ENCODE peak calls at places on chromosome 10, in seven cellular contexts. M is right lobe of liver, B is astrocyte of the cerebellum, R is fibroblast of mammary gland, T is PC-3, J is mammary epithelial cell, E is foreskin fibroblast. C is an unnamed sample.

GRCh38 chr10:28532223-28532508 is 752 bp upstream of the WAC start:
- DNase-seq in M (no peak), B (peak), R (peak), T (peak), J (no peak), E (peak), C (no peak)

GRCh38 chr10:32413513-32413912 is 32.4 kb upstream of the CCDC7 start:
- DNase-seq in M (no peak), B (peak), R (peak), T (peak), J (peak), E (peak), C (peak)

GRCh38 chr10:96913910-96914309 is 81.8 kb downstream of the LCOR start:
- DNase-seq in M (no peak), B (no peak), R (no peak), T (no peak), J (no peak), E (no peak), C (no peak)

GRCh38 chr10:8615118-8615517 is 560.6 kb downstream of the GATA3 start:
- DNase-seq in M (no peak), B (no peak), R (no peak), T (no peak), J (no peak), E (no peak), C (no peak)

GRCh38 chr10:3542185-3542611 is 242.8 kb downstream of the KLF6 start:
- DNase-seq in M (no peak), B (peak), R (peak), T (peak), J (peak), E (peak), C (peak)

GRCh38 chr10:123043409-123043925 is 34.7 kb downstream of the ACADSB start:
- DNase-seq in M (no peak), B (peak), R (peak), T (peak), J (peak), E (peak), C (peak)

GRCh38 chr10:11489591-11489990 is 121.9 kb downstream of the USP6NL start:
- DNase-seq in M (no peak), B (no peak), R (no peak), T (no peak), J (no peak), E (peak), C (no peak)

GRCh38 chr10:88389456-88389855 is 193.7 kb downstream of the RNLS start:
- DNase-seq in M (no peak), B (peak), R (peak), T (no peak), J (peak), E (peak), C (no peak)

GRCh38 chr10:13816195-13816926 is 229.6 kb downstream of the PRPF18 start:
- DNase-seq in M (peak), B (peak), R (peak), T (no peak), J (peak), E (peak), C (no peak)

GRCh38 chr10:113665806-113666354 is 2.0 kb upstream of the NRAP start:
- DNase-seq in M (no peak), B (peak), R (peak), T (peak), J (peak), E (peak), C (peak)

GRCh38 chr10:90751107-90751997 is 106.5 kb downstream of the HTR7 start:
- DNase-seq in M (no peak), B (peak), R (peak), T (peak), J (peak), E (peak), C (no peak)

GRCh38 chr10:99276848-99277486 is 41.3 kb upstream of the HPSE2 start:
- DNase-seq in M (no peak), B (no peak), R (peak), T (peak), J (no peak), E (peak), C (no peak)

GRCh38 chr10:120927352-120927751 is 76.2 kb downstream of the WDR11 start:
- DNase-seq in M (no peak), B (no peak), R (no peak), T (no peak), J (no peak), E (no peak), C (no peak)

GRCh38 chr10:62046522-62047239 is 145.2 kb downstream of the ARID5B start:
- DNase-seq in M (no peak), B (no peak), R (peak), T (peak), J (peak), E (no peak), C (peak)

GRCh38 chr10:43076876-43077420 is at the start of gene RET:
- DNase-seq in M (no peak), B (no peak), R (no peak), T (no peak), J (peak), E (peak), C (no peak)

GRCh38 chr10:119742988-119743646 is 17.3 kb downstream of the INPP5F start:
- DNase-seq in M (no peak), B (no peak), R (peak), T (no peak), J (no peak), E (peak), C (no peak)

GRCh38 chr10:21293518-21294356 is 231.7 kb downstream of the SKIDA1 start:
- DNase-seq in M (no peak), B (no peak), R (no peak), T (no peak), J (no peak), E (peak), C (no peak)

GRCh38 chr10:109504401-109504800 is 418.9 kb downstream of the XPNPEP1 start:
- DNase-seq in M (no peak), B (no peak), R (no peak), T (peak), J (no peak), E (no peak), C (no peak)

GRCh38 chr10:124384591-124385190 is 34.0 kb downstream of the OAT start:
- DNase-seq in M (no peak), B (no peak), R (no peak), T (no peak), J (no peak), E (no peak), C (no peak)

GRCh38 chr10:102267748-102268147 is 22.4 kb downstream of the GBF1 start:
- DNase-seq in M (no peak), B (no peak), R (peak), T (peak), J (peak), E (peak), C (no peak)

GRCh38 chr10:44786451-44786850 is 124.7 kb upstream of the TMEM72 start:
- DNase-seq in M (no peak), B (peak), R (peak), T (no peak), J (no peak), E (peak), C (peak)

GRCh38 chr10:110556993-110557601 is 10.4 kb upstream of the SMC3 start:
- DNase-seq in M (no peak), B (no peak), R (peak), T (peak), J (no peak), E (peak), C (no peak)

GRCh38 chr10:12262278-12262981 is 66.4 kb downstream of the CDC123 start:
- DNase-seq in M (no peak), B (no peak), R (no peak), T (peak), J (peak), E (no peak), C (no peak)

GRCh38 chr10:32793033-32793432 is 165.0 kb downstream of the ITGB1 start:
- DNase-seq in M (no peak), B (no peak), R (no peak), T (no peak), J (peak), E (peak), C (no peak)

GRCh38 chr10:125964558-125964957 is 68.2 kb downstream of the FANK1 start:
- DNase-seq in M (no peak), B (no peak), R (no peak), T (no peak), J (no peak), E (no peak), C (no peak)

GRCh38 chr10:106919798-106920382 is 244.6 kb downstream of the SORCS1 start:
- DNase-seq in M (no peak), B (no peak), R (no peak), T (no peak), J (no peak), E (no peak), C (no peak)

GRCh38 chr10:12063483-12063818 is 5.3 kb upstream of the DHTKD1 start:
- DNase-seq in M (no peak), B (no peak), R (no peak), T (no peak), J (no peak), E (no peak), C (no peak)

GRCh38 chr10:77220150-77220549 is 417.5 kb downstream of the KCNMA1 start:
- DNase-seq in M (no peak), B (no peak), R (no peak), T (no peak), J (no peak), E (no peak), C (no peak)

GRCh38 chr10:90871761-90872647 is at the start of gene RPP30:
- DNase-seq in M (peak), B (peak), R (peak), T (peak), J (peak), E (peak), C (peak)

GRCh38 chr10:51804861-51805260 is 105.5 kb upstream of the CSTF2T start:
- DNase-seq in M (no peak), B (no peak), R (peak), T (peak), J (peak), E (peak), C (peak)

GRCh38 chr10:65735382-65735781 is 1190.5 kb upstream of the LRRTM3 start:
- DNase-seq in M (no peak), B (no peak), R (no peak), T (no peak), J (no peak), E (no peak), C (no peak)

GRCh38 chr10:100715445-100716385 is 29.7 kb upstream of the PAX2 start:
- DNase-seq in M (no peak), B (no peak), R (no peak), T (no peak), J (no peak), E (no peak), C (no peak)

GRCh38 chr10:35336921-35337741 is 822 bp downstream of the CCNY start:
- DNase-seq in M (peak), B (no peak), R (peak), T (peak), J (peak), E (peak), C (no peak)

GRCh38 chr10:105681051-105681450 is 1040.0 kb downstream of the SORCS3 start:
- DNase-seq in M (no peak), B (no peak), R (no peak), T (peak), J (peak), E (peak), C (no peak)

GRCh38 chr10:105675333-105675732 is 1034.2 kb downstream of the SORCS3 start:
- DNase-seq in M (no peak), B (no peak), R (no peak), T (no peak), J (no peak), E (no peak), C (no peak)

GRCh38 chr10:105682911-105683310 is 1041.8 kb downstream of the SORCS3 start:
- DNase-seq in M (no peak), B (no peak), R (no peak), T (no peak), J (no peak), E (no peak), C (no peak)

DNA sequence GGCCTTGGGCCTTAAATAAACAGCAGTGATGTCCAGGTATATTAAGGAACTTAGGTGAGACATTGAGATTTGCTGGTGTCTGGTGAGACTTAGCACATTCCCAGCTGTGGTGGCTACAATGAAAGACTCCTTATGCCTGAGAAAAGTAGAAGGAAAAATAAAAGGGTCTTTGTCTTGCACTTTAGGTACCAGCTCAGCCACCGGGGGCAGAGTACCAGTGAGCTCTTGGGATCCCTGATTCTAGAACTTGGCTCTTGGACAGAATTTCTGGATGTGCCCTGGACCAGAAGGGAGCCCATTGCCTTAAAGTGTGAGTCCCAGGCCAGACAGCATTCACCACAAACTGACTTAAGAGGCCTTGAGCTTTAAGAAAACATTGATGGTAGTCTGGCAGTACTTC is 1038.7 kb downstream of the SORCS3 start:
- DNase-seq in M (no peak), B (no peak), R (no peak), T (no peak), J (no peak), E (no peak), C (no peak)
- TF ChIP-seq CTCF in M (no peak), B (peak), R (no peak), T (no peak), J (no peak), E (no peak), C (no peak)

GRCh38 chr10:69234447-69234846 is 14.3 kb downstream of the HKDC1 start:
- DNase-seq in M (no peak), B (no peak), R (no peak), T (no peak), J (no peak), E (no peak), C (no peak)

GRCh38 chr10:69229565-69229886 is 9.4 kb downstream of the HKDC1 start:
- DNase-seq in M (no peak), B (no peak), R (no peak), T (no peak), J (no peak), E (no peak), C (no peak)

GRCh38 chr10:69232252-69232651 is 12.1 kb downstream of the HKDC1 start:
- DNase-seq in M (no peak), B (no peak), R (peak), T (peak), J (peak), E (peak), C (no peak)

GRCh38 chr10:69230128-69230527 is 10.0 kb downstream of the HKDC1 start:
- DNase-seq in M (no peak), B (no peak), R (no peak), T (no peak), J (no peak), E (no peak), C (no peak)

GRCh38 chr10:69232736-69233135 is 12.6 kb downstream of the HKDC1 start:
- DNase-seq in M (no peak), B (no peak), R (no peak), T (no peak), J (no peak), E (no peak), C (no peak)
- TF ChIP-seq CTCF in M (no peak), B (no peak), R (no peak), T (no peak), J (no peak), E (no peak), C (no peak)

DNA sequence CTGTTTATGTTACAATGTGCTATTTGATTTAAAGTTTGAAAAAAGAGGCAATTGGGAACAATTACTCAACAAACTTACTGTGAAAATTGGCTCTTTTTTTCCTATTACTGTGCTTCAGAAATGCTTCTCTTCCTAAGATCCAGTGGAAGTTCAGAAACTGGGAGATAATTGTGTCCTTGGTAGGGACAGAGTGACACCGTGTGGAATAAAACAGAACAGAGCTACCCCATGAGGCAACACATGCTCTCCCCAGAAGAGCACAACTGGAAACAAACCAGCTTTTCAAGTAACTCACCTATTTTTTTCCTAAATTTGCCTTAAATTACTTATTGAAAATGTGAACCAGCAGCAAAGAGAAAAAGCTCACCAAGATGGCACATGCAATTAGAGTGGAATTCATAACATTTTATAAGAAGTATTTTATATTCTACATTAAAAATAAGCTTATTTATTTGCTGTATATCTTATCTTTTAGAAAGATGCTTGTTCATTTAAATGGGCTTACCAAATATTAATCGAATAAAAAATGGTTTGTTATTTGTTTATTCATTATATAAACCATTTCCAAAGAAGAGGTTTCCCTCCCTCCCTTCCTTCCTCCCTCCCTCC is 346.1 kb upstream of the ANKRD30A start:
- DNase-seq in M (no peak), B (peak), R (peak), T (peak), J (peak), E (peak), C (peak)
- TF ChIP-seq CTCF in M (peak), B (peak), R (peak), T (peak), J (peak), E (peak), C (peak)

GRCh38 chr10:19479854-19480253 is 336.4 kb upstream of the PLXDC2 start:
- DNase-seq in M (no peak), B (no peak), R (no peak), T (no peak), J (no peak), E (no peak), C (no peak)

DNA sequence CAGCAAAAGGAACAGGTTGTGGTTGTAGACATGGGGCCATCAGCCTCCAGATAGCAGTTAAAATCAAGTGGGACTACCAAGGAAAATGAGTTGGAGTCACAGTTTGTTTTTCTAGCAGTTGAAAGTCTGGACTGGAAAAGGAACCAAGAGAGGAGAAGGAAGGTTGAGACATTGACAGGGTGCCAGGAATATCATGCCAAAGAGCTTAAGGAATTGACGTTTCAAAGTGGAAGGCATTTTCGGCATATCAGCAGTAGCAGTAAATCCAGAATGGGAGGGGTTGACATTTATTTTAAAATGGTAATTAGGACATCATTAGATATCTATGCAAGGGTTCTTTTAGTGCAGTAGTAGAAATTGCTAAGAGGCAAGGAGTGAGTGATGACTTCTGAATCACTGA is 335.9 kb upstream of the PLXDC2 start:
- DNase-seq in M (no peak), B (no peak), R (no peak), T (no peak), J (no peak), E (no peak), C (no peak)
- TF ChIP-seq CTCF in M (no peak), B (no peak), R (no peak), T (no peak), J (no peak), E (no peak), C (no peak)

GRCh38 chr10:79392020-79392398 is 44.7 kb downstream of the PPIF start:
- DNase-seq in M (peak), B (no peak), R (no peak), T (no peak), J (no peak), E (no peak), C (no peak)

GRCh38 chr10:79392506-79393176 is 45.4 kb downstream of the PPIF start:
- DNase-seq in M (peak), B (no peak), R (no peak), T (no peak), J (no peak), E (no peak), C (no peak)

GRCh38 chr10:79390057-79390456 is 42.8 kb downstream of the PPIF start:
- DNase-seq in M (no peak), B (no peak), R (no peak), T (no peak), J (no peak), E (no peak), C (no peak)

GRCh38 chr10:79391231-79392019 is 44.2 kb downstream of the PPIF start:
- DNase-seq in M (peak), B (no peak), R (peak), T (no peak), J (no peak), E (peak), C (no peak)

GRCh38 chr10:79390551-79391229 is 43.4 kb downstream of the PPIF start:
- DNase-seq in M (peak), B (no peak), R (no peak), T (no peak), J (no peak), E (peak), C (no peak)
- TF ChIP-seq CTCF in M (no peak), B (no peak), R (no peak), T (no peak), J (no peak), E (no peak), C (no peak)

GRCh38 chr10:68211635-68212034 is 20.3 kb downstream of the ATOH7 start:
- DNase-seq in M (no peak), B (no peak), R (no peak), T (no peak), J (no peak), E (peak), C (no peak)

GRCh38 chr10:68212721-68213352 is 19.1 kb downstream of the ATOH7 start:
- DNase-seq in M (no peak), B (peak), R (peak), T (peak), J (peak), E (peak), C (no peak)

GRCh38 chr10:68202965-68203358 is 29.0 kb downstream of the ATOH7 start:
- DNase-seq in M (no peak), B (no peak), R (peak), T (peak), J (peak), E (peak), C (no peak)

DNA sequence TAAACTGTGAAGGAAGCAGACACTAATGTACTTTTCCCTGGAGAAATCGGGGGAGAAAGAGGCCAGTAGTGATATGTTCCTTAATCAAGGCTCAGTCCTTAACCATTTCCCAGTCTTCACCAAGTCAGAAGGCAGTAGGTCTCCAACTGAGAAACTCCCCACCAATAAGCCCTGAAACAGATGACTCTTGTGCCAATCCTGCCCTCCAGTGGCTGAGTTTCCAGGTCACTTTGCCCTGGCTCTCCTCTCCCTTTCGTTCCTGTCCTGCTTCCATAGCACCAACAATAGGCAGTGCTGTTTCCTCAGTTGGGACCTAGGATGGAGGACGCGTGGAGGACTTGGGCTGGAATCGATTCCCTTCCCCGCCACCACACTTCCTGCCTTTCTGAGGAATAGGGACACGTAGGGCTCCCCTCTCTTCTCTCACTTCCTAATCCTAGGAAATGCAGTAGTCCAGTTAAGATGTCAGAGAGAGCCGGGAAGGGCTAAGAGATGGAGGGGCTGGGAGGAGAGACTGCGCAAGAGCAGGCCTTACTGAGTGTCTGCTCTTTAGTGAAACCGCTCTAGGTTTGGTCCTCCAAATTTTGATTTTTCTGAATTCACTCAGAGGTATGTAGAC is 23.4 kb downstream of the ATOH7 start:
- DNase-seq in M (peak), B (peak), R (peak), T (peak), J (peak), E (peak), C (no peak)
- TF ChIP-seq CTCF in M (peak), B (peak), R (peak), T (peak), J (peak), E (peak), C (peak)

C was measured in BJ.